ENCODE peak calls at places on chromosomes 5 and 9, in six cellular contexts. J is ELR, R is IMR-90, A is transverse colon, B is GM23338, E is HEK293T. X is an unnamed sample.

GRCh38 chr5:143964919-143965318 is 153.0 kb downstream of the HMHB1 start:
- DNase-seq in A (no peak), J (peak; percentile 47), R (peak; percentile 66), E (no peak), B (no peak), X (no peak)

GRCh38 chr5:147887026-147887627 is 8.6 kb downstream of the SCGB3A2 start:
- DNase-seq in R (peak; percentile 35), E (peak; percentile 8), B (peak; percentile 63), A (no peak), J (peak; percentile 25), X (peak; percentile 46)

GRCh38 chr9:112308576-112308975 is 24.8 kb downstream of the PTBP3 start:
- DNase-seq in R (peak; percentile 10), E (peak; percentile 26), B (peak; percentile 43), A (no peak), J (no peak), X (no peak)

GRCh38 chr5:44396312-44396711 is 7.1 kb upstream of the FGF10 start:
- DNase-seq in J (no peak), B (no peak), A (no peak), R (no peak), E (no peak), X (no peak)

GRCh38 chr5:11584008-11584407 is 320.2 kb downstream of the CTNND2 start:
- DNase-seq in R (no peak), B (no peak), E (no peak), A (no peak), J (peak; percentile 43), X (no peak)

GRCh38 chr5:10599828-10600227 is 36.0 kb downstream of the ANKRD33B start:
- DNase-seq in B (no peak), E (no peak), A (no peak), R (peak; percentile 78), J (peak; percentile 85), X (peak; percentile 39)

GRCh38 chr9:133430244-133430643 is 8.1 kb downstream of the ADAMTS13 start:
- DNase-seq in B (no peak), E (no peak), A (no peak), J (no peak), R (no peak), X (no peak)

GRCh38 chr5:43203373-43203772 is 11.3 kb downstream of the NIM1K start:
- DNase-seq in A (no peak), B (no peak), E (no peak), R (peak; percentile 31), J (no peak), X (no peak)

GRCh38 chr9:81193362-81194339 is 495.7 kb downstream of the TLE1 start:
- DNase-seq in R (no peak), E (no peak), B (no peak), A (no peak), J (no peak), X (no peak)

GRCh38 chr9:3385871-3386270 is 139.9 kb downstream of the RFX3 start:
- DNase-seq in E (no peak), A (no peak), R (no peak), J (peak; percentile 2), B (no peak), X (peak; percentile 1)